ENCODE peak calls at places on chromosomes 13 and 19, in ten cellular contexts. I, E, F, G, Z, U, R, O, B and P are unnamed samples.

GRCh38 chr13:83503424-83503823 is 378.9 kb downstream of the SLITRK1 start:
- DNase-seq in G (no peak), U (peak), B (no peak), O (no peak), Z (peak), R (no peak), F (no peak), E (no peak), I (peak), P (no peak)

GRCh38 chr19:21149877-21150276 is 8.0 kb downstream of the ZNF431 start:
- DNase-seq in U (no peak), B (no peak), G (no peak), E (no peak), O (no peak), Z (no peak), I (no peak), F (no peak), R (no peak), P (no peak)

GRCh38 chr19:53978975-53979801 is 12.2 kb upstream of the CACNG6 start:
- DNase-seq in B (no peak), G (no peak), I (no peak), U (no peak), O (no peak), F (no peak), Z (no peak), E (no peak), R (no peak), P (no peak)

GRCh38 chr13:77952276-77952675 is 33.6 kb upstream of the EDNRB start:
- DNase-seq in F (no peak), B (no peak), G (no peak), R (no peak), U (no peak), I (no peak), E (no peak), O (no peak), Z (no peak), P (no peak)

GRCh38 chr13:47033216-47033615 is 136.4 kb upstream of the HTR2A start:
- DNase-seq in G (peak), F (no peak), R (no peak), E (no peak), Z (peak), B (no peak), O (no peak), U (peak), I (peak), P (no peak)

GRCh38 chr19:50820549-50821247 is 2.9 kb downstream of the KLK1 start:
- DNase-seq in O (no peak), I (no peak), Z (no peak), B (no peak), F (peak), G (no peak), E (no peak), U (no peak), R (no peak), P (no peak)

GRCh38 chr19:27911122-27911898 is 1301.6 kb downstream of the UQCRFS1 start:
- DNase-seq in I (no peak), F (no peak), R (no peak), E (no peak), G (no peak), U (no peak), B (no peak), O (no peak), Z (no peak), P (no peak)

GRCh38 chr19:1608414-1609391 is 3.4 kb upstream of the UQCR11 start:
- DNase-seq in B (no peak), I (no peak), O (no peak), U (no peak), Z (no peak), G (no peak), F (no peak), E (no peak), R (no peak), P (no peak)

GRCh38 chr13:31968473-31968872 is 63.1 kb upstream of the FRY start:
- DNase-seq in R (no peak), Z (no peak), F (no peak), O (no peak), U (no peak), I (peak), E (peak), B (no peak), G (peak), P (no peak)

GRCh38 chr13:91544723-91545122 is 146.3 kb downstream of the GPC5 start:
- DNase-seq in O (no peak), Z (no peak), G (no peak), E (no peak), U (no peak), F (peak), R (no peak), B (no peak), I (peak), P (no peak)

GRCh38 chr19:35271546-35271945 is 2.8 kb downstream of the USF2 start:
- DNase-seq in I (no peak), E (no peak), G (no peak), O (no peak), F (no peak), Z (no peak), U (no peak), R (no peak), B (no peak), P (no peak)

GRCh38 chr13:80563451-80563850 is 222.5 kb upstream of the SPRY2 start:
- DNase-seq in B (no peak), G (no peak), F (no peak), Z (no peak), O (no peak), R (no peak), I (no peak), E (no peak), U (no peak), P (no peak)

GRCh38 chr19:32191921-32192320 is 153.5 kb upstream of the ZNF507 start:
- DNase-seq in U (no peak), G (no peak), F (no peak), B (no peak), R (no peak), O (no peak), I (no peak), Z (no peak), E (no peak), P (no peak)

GRCh38 chr19:13463296-13463695 is 43.0 kb downstream of the CACNA1A start:
- DNase-seq in F (peak), U (peak), E (no peak), I (no peak), Z (no peak), O (no peak), B (no peak), R (peak), G (no peak), P (no peak)

GRCh38 chr13:73040479-73040878 is 18.3 kb upstream of the KLF5 start:
- DNase-seq in G (no peak), E (no peak), O (no peak), B (no peak), Z (no peak), F (no peak), U (no peak), I (no peak), R (no peak), P (no peak)

GRCh38 chr13:98513837-98514236 is 63.1 kb downstream of the STK24 start:
- DNase-seq in F (no peak), E (no peak), Z (no peak), O (no peak), R (no peak), U (no peak), I (no peak), B (no peak), G (no peak), P (no peak)

GRCh38 chr13:20441879-20442278 is 83.8 kb downstream of the CRYL1 start:
- DNase-seq in E (no peak), F (no peak), Z (peak), R (no peak), G (no peak), B (no peak), I (peak), U (peak), O (no peak), P (no peak)

GRCh38 chr13:24148414-24149305 is 11.9 kb upstream of the SPATA13 start:
- DNase-seq in G (peak), U (peak), F (peak), Z (peak), R (no peak), E (peak), O (no peak), I (peak), B (no peak), P (no peak)

GRCh38 chr13:97223711-97224461 is 1.8 kb downstream of the MBNL2 start:
- DNase-seq in G (peak), R (no peak), U (peak), F (peak), Z (peak), O (peak), I (peak), E (peak), B (no peak), P (no peak)

GRCh38 chr13:92074658-92075057 is 676.2 kb downstream of the GPC5 start:
- DNase-seq in Z (no peak), B (no peak), F (peak), R (no peak), O (no peak), G (peak), E (no peak), U (no peak), I (no peak), P (no peak)

GRCh38 chr19:1651548-1652394 is 644 bp downstream of the TCF3 start:
- DNase-seq in I (no peak), G (peak), E (no peak), Z (no peak), B (no peak), U (peak), F (peak), R (no peak), O (peak), P (no peak)

GRCh38 chr19:53594811-53595509 is 36.8 kb upstream of the DPRX start:
- DNase-seq in G (no peak), O (no peak), F (peak), I (no peak), Z (no peak), U (no peak), B (no peak), R (no peak), E (no peak), P (no peak)

GRCh38 chr19:45514376-45515051 is 7.2 kb downstream of the VASP start:
- DNase-seq in G (no peak), F (peak), Z (no peak), R (no peak), O (no peak), I (no peak), E (peak), B (no peak), U (no peak), P (no peak)

GRCh38 chr19:36807029-36807428 is 31.2 kb downstream of the ZNF790 start:
- DNase-seq in I (no peak), R (no peak), E (no peak), G (no peak), U (no peak), B (no peak), O (no peak), F (no peak), Z (no peak), P (no peak)

GRCh38 chr13:57073983-57074382 is 66.7 kb upstream of the PRR20A start:
- DNase-seq in G (no peak), F (no peak), E (no peak), Z (no peak), R (no peak), U (no peak), O (no peak), I (no peak), B (no peak), P (no peak)

GRCh38 chr13:111929036-111929616 is 137.8 kb upstream of the SOX1 start:
- DNase-seq in R (no peak), E (no peak), U (no peak), G (no peak), O (no peak), Z (no peak), I (no peak), B (no peak), F (no peak), P (no peak)

GRCh38 chr19:18733196-18733647 is 49.7 kb downstream of the CRTC1 start:
- DNase-seq in Z (peak), R (no peak), F (no peak), B (no peak), E (peak), I (no peak), U (peak), O (peak), G (no peak), P (no peak)

GRCh38 chr13:40585911-40586471 is 80.5 kb downstream of the FOXO1 start:
- DNase-seq in O (no peak), I (peak), R (no peak), E (no peak), F (no peak), B (no peak), U (no peak), Z (no peak), G (no peak), P (no peak)

GRCh38 chr13:99269627-99270252 is 11.6 kb upstream of the GPR18 start:
- DNase-seq in O (no peak), E (no peak), F (peak), I (peak), G (peak), U (peak), R (no peak), B (no peak), Z (peak), P (no peak)

GRCh38 chr19:14149509-14149994 is 13.2 kb upstream of the ASF1B start:
- DNase-seq in G (peak), U (no peak), B (no peak), F (peak), O (peak), I (no peak), Z (no peak), E (peak), R (no peak), P (no peak)

GRCh38 chr13:92989301-92989700 is 237.3 kb upstream of the GPC6 start:
- DNase-seq in I (no peak), F (no peak), Z (peak), R (no peak), U (no peak), G (no peak), B (no peak), E (no peak), O (no peak), P (no peak)

GRCh38 chr13:25469179-25469545 is 97.4 kb downstream of the ATP8A2 start:
- DNase-seq in E (no peak), Z (no peak), U (no peak), G (no peak), I (no peak), R (no peak), B (no peak), O (no peak), F (no peak), P (no peak)